ENCODE peak calls at places on chromosomes 12 and 14, in four cellular contexts. D, S, N and U are unnamed samples.

GRCh38 chr12:27382126-27382795 is 49.6 kb downstream of the BMAL2 start:
- DNase-seq in D (no peak), S (no peak), N (no peak), U (no peak)

GRCh38 chr12:74111688-74112360 is 425.8 kb upstream of the ATXN7L3B start:
- DNase-seq in D (peak), S (peak), N (peak), U (peak)

GRCh38 chr14:72532686-72533454 is 361.0 kb downstream of the DPF3 start:
- DNase-seq in D (no peak), S (no peak), N (no peak), U (no peak)

GRCh38 chr14:102517412-102518062 is 8.0 kb upstream of the ANKRD9 start:
- DNase-seq in D (no peak), S (no peak), N (no peak), U (peak)

GRCh38 chr12:85782711-85783110 is 53.5 kb downstream of the RASSF9 start:
- DNase-seq in D (no peak), S (no peak), N (no peak), U (no peak)

GRCh38 chr14:73749706-73750105 is 35.5 kb upstream of the PNMA1 start:
- DNase-seq in D (no peak), S (no peak), N (no peak), U (no peak)

GRCh38 chr12:9648701-9649531 is 20.6 kb upstream of the CLEC2D start:
- DNase-seq in D (no peak), S (no peak), N (no peak), U (no peak)

GRCh38 chr14:52328286-52328685 is 14.2 kb downstream of the PTGER2 start:
- DNase-seq in D (no peak), S (no peak), N (no peak), U (no peak)

GRCh38 chr14:43135877-43136411 is 1371.1 kb downstream of the FSCB start:
- DNase-seq in D (no peak), S (no peak), N (no peak), U (no peak)

GRCh38 chr14:73180385-73180805 is 44.1 kb downstream of the PSEN1 start:
- DNase-seq in D (no peak), S (no peak), N (no peak), U (no peak)

GRCh38 chr14:29836395-29836794 is 91.3 kb downstream of the PRKD1 start:
- DNase-seq in D (no peak), S (no peak), N (no peak), U (no peak)

GRCh38 chr12:24778486-24779304 is 170.2 kb downstream of the BCAT1 start:
- DNase-seq in D (peak), S (peak), N (no peak), U (no peak)

GRCh38 chr12:115075552-115076170 is 391.7 kb upstream of the TBX3 start:
- DNase-seq in D (peak), S (no peak), N (no peak), U (no peak)

GRCh38 chr14:76080009-76080408 is 71.7 kb upstream of the GPATCH2L start:
- DNase-seq in D (no peak), S (no peak), N (no peak), U (no peak)

DNA sequence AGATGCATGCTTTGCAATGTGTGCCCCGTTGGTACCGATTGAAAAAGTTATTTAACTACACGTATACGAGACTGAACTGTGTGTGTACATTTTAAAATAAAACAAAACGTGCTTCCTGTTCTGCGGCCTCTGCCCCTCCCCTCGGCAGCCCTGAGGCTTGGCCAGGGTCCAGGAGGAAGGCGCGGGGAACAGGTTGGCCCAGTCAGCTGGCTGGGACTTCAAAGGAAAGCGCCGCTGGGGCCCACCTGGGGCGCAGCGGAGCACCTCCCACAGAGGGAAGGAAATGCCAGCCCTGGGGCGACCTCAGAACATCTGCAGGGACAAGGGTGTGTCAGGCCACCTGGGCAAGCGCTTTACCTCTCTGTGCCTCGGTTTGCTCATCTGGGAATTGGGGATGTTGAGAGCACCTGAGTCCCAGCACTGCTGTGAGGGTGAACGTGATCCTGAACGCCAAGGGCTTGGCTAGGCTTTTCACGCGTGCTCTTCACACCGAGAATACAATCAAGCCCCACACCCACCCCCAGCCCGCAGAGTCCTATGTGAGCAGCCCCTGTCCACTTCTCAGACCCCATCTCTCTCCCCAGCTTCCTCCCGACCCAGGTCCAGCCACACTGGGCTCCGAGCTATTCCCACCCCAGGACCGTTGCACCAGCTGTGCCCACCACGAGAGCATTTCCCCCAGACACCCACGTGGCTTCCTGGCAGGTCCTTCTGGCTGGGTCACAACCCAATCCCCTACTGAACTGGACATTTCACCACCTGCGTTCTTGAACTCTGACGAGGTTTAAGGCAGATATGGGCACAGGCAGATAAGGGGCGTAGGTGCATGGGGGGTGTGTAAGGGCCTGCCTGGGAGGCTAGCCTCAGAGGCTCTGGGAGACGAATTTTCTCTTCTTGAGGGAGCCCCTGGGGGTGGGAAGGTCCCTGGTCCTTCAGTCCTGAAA is 41.9 kb upstream of the NCOR2 start:
- DNase-seq in D (peak), S (peak), N (no peak), U (peak)
- TF ChIP-seq TEAD4 in D (no peak), S (no peak), N (no peak), U (no peak)

DNA sequence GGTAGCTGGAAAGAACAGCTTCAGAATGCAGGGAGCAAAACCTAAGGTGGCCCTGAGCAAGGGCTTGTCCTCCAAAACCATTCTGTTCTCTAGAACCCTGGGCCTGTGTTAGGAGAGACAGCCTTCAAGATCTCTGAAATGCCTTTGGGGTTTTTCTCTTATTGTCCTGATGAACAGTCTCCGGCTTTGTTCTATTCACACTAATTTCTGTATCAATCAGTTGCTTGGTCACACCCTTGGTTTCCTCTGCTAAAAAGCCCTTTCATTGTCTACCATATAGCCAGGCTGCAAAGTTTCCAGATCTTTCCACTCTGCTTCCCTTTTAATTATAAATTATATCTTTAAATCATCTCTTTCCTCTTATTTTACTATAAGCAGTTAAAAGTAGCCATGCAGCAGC is 219.9 kb upstream of the ARID2 start:
- DNase-seq in D (no peak), S (no peak), N (no peak), U (no peak)
- TF ChIP-seq TEAD4 in D (no peak), S (no peak), N (no peak), U (no peak)

DNA sequence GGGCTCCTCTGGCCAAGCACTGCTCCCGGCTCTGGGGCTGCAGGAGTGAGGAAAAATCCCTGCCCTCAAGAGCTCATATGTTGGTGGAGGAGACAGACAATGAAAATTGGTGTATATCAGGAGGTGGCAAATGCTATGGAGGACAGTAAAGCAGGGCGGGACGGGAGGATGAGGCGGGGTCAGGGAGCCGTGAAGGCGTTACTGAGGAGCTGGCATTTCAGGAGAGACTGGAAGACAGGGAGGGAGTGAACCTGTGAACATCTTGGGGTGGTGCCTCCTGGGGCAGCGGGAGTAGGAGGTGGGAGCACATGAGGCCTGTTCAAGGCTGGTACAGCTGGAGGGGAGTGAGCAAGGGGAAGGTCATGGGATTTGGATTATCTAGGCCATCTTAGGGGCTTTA is 26.6 kb downstream of the TSPAN9 start:
- DNase-seq in D (no peak), S (peak), N (no peak), U (no peak)
- TF ChIP-seq TEAD4 in D (no peak), S (no peak), N (no peak), U (no peak)

GRCh38 chr12:44848771-44849085 is 27.4 kb downstream of the NELL2 start:
- DNase-seq in D (no peak), S (no peak), N (no peak), U (no peak)
- TF ChIP-seq TEAD4 in D (no peak), S (no peak), N (no peak), U (no peak)